ENCODE peak calls at places on chromosome 1, in five cellular contexts. One of them, this sample, is unnamed.

GRCh38 chr1:223175032-223175431 is 32.0 kb upstream of the TLR5 start:
- DNase-seq in kidney: no peak
- DNase-seq in AG08396: no peak
- DNase-seq in HT1080: no peak
- DNase-seq in stimulated activated CD4-positive, alpha-beta T cell treated with anti-CD3 and anti-CD28 coated beads, Interleukin-15, amount 100 ng/mL, for 48 hours: no peak
- DNase-seq in this sample: no peak

GRCh38 chr1:50452700-50453099 is 29.5 kb upstream of the DMRTA2 start:
- DNase-seq in AG08396: no peak
- DNase-seq in HT1080: no peak
- DNase-seq in stimulated activated CD4-positive, alpha-beta T cell treated with anti-CD3 and anti-CD28 coated beads, Interleukin-15, amount 100 ng/mL, for 48 hours: no peak
- DNase-seq in kidney: no peak
- DNase-seq in this sample: no peak

GRCh38 chr1:111406325-111406768 is 21.2 kb downstream of the OVGP1 start:
- DNase-seq in HT1080: no peak
- DNase-seq in AG08396: no peak
- DNase-seq in stimulated activated CD4-positive, alpha-beta T cell treated with anti-CD3 and anti-CD28 coated beads, Interleukin-15, amount 100 ng/mL, for 48 hours: peak; percentile 24
- DNase-seq in kidney: no peak
- DNase-seq in this sample: no peak

GRCh38 chr1:7046314-7046713 is 261.1 kb downstream of the CAMTA1 start:
- DNase-seq in stimulated activated CD4-positive, alpha-beta T cell treated with anti-CD3 and anti-CD28 coated beads, Interleukin-15, amount 100 ng/mL, for 48 hours: no peak
- DNase-seq in kidney: no peak
- DNase-seq in AG08396: peak; percentile 59
- DNase-seq in HT1080: peak; percentile 65
- DNase-seq in this sample: no peak

GRCh38 chr1:233357595-233358446 is 30.3 kb downstream of the MAP3K21 start:
- DNase-seq in AG08396: no peak
- DNase-seq in stimulated activated CD4-positive, alpha-beta T cell treated with anti-CD3 and anti-CD28 coated beads, Interleukin-15, amount 100 ng/mL, for 48 hours: no peak
- DNase-seq in HT1080: peak; percentile 49
- DNase-seq in kidney: peak; percentile 78
- DNase-seq in this sample: no peak

GRCh38 chr1:147225193-147225730 is at the start of gene FMO5:
- DNase-seq in kidney: peak; percentile 84
- DNase-seq in stimulated activated CD4-positive, alpha-beta T cell treated with anti-CD3 and anti-CD28 coated beads, Interleukin-15, amount 100 ng/mL, for 48 hours: no peak
- DNase-seq in HT1080: no peak
- DNase-seq in AG08396: peak; percentile 81
- DNase-seq in this sample: peak; percentile 91

GRCh38 chr1:22266162-22266561 is 123.3 kb upstream of the WNT4 start:
- DNase-seq in kidney: no peak
- DNase-seq in stimulated activated CD4-positive, alpha-beta T cell treated with anti-CD3 and anti-CD28 coated beads, Interleukin-15, amount 100 ng/mL, for 48 hours: no peak
- DNase-seq in AG08396: no peak
- DNase-seq in HT1080: no peak
- DNase-seq in this sample: no peak

GRCh38 chr1:210800301-210800700 is 333.6 kb downstream of the KCNH1 start:
- DNase-seq in AG08396: no peak
- DNase-seq in kidney: no peak
- DNase-seq in HT1080: no peak
- DNase-seq in stimulated activated CD4-positive, alpha-beta T cell treated with anti-CD3 and anti-CD28 coated beads, Interleukin-15, amount 100 ng/mL, for 48 hours: no peak
- DNase-seq in this sample: no peak

GRCh38 chr1:1883092-1883858 is 7.6 kb downstream of the GNB1 start:
- DNase-seq in kidney: peak; percentile 13
- DNase-seq in HT1080: no peak
- DNase-seq in AG08396: no peak
- DNase-seq in stimulated activated CD4-positive, alpha-beta T cell treated with anti-CD3 and anti-CD28 coated beads, Interleukin-15, amount 100 ng/mL, for 48 hours: no peak
- DNase-seq in this sample: no peak

GRCh38 chr1:147913362-147913761 is 10.8 kb downstream of the GJA8 start:
- DNase-seq in AG08396: no peak
- DNase-seq in kidney: no peak
- DNase-seq in stimulated activated CD4-positive, alpha-beta T cell treated with anti-CD3 and anti-CD28 coated beads, Interleukin-15, amount 100 ng/mL, for 48 hours: no peak
- DNase-seq in HT1080: no peak
- DNase-seq in this sample: no peak

GRCh38 chr1:167617100-167617949 is 12.7 kb upstream of the RCSD1 start:
- DNase-seq in AG08396: no peak
- DNase-seq in stimulated activated CD4-positive, alpha-beta T cell treated with anti-CD3 and anti-CD28 coated beads, Interleukin-15, amount 100 ng/mL, for 48 hours: no peak
- DNase-seq in HT1080: peak; percentile 37
- DNase-seq in kidney: peak; percentile 82
- DNase-seq in this sample: no peak

GRCh38 chr1:24126023-24126671 is 14.2 kb upstream of the MYOM3 start:
- DNase-seq in AG08396: peak; percentile 61
- DNase-seq in kidney: no peak
- DNase-seq in stimulated activated CD4-positive, alpha-beta T cell treated with anti-CD3 and anti-CD28 coated beads, Interleukin-15, amount 100 ng/mL, for 48 hours: no peak
- DNase-seq in HT1080: peak; percentile 23
- DNase-seq in this sample: peak; percentile 46

GRCh38 chr1:38527373-38527966 is 332.1 kb downstream of the RRAGC start:
- DNase-seq in HT1080: peak; percentile 34
- DNase-seq in kidney: no peak
- DNase-seq in AG08396: no peak
- DNase-seq in stimulated activated CD4-positive, alpha-beta T cell treated with anti-CD3 and anti-CD28 coated beads, Interleukin-15, amount 100 ng/mL, for 48 hours: peak; percentile 26
- DNase-seq in this sample: no peak

GRCh38 chr1:3464649-3465025 is 10.2 kb downstream of the ARHGEF16 start:
- DNase-seq in stimulated activated CD4-positive, alpha-beta T cell treated with anti-CD3 and anti-CD28 coated beads, Interleukin-15, amount 100 ng/mL, for 48 hours: no peak
- DNase-seq in kidney: peak; percentile 54
- DNase-seq in HT1080: no peak
- DNase-seq in AG08396: no peak
- DNase-seq in this sample: peak; percentile 60

GRCh38 chr1:59748123-59748522 is 66.6 kb upstream of the HOOK1 start:
- DNase-seq in HT1080: no peak
- DNase-seq in AG08396: no peak
- DNase-seq in kidney: no peak
- DNase-seq in stimulated activated CD4-positive, alpha-beta T cell treated with anti-CD3 and anti-CD28 coated beads, Interleukin-15, amount 100 ng/mL, for 48 hours: no peak
- DNase-seq in this sample: no peak

GRCh38 chr1:10962483-10962882 is 50.0 kb upstream of the TARDBP start:
- DNase-seq in AG08396: no peak
- DNase-seq in HT1080: peak; percentile 45
- DNase-seq in kidney: no peak
- DNase-seq in stimulated activated CD4-positive, alpha-beta T cell treated with anti-CD3 and anti-CD28 coated beads, Interleukin-15, amount 100 ng/mL, for 48 hours: no peak
- DNase-seq in this sample: no peak

GRCh38 chr1:108816049-108816882 is 40.6 kb downstream of the AKNAD1 start:
- DNase-seq in HT1080: peak; percentile 95
- DNase-seq in kidney: peak; percentile 86
- DNase-seq in AG08396: peak; percentile 77
- DNase-seq in stimulated activated CD4-positive, alpha-beta T cell treated with anti-CD3 and anti-CD28 coated beads, Interleukin-15, amount 100 ng/mL, for 48 hours: no peak
- DNase-seq in this sample: no peak

GRCh38 chr1:218377143-218377660 is 32.1 kb downstream of the TGFB2 start:
- DNase-seq in kidney: no peak
- DNase-seq in AG08396: peak; percentile 76
- DNase-seq in HT1080: peak; percentile 98
- DNase-seq in stimulated activated CD4-positive, alpha-beta T cell treated with anti-CD3 and anti-CD28 coated beads, Interleukin-15, amount 100 ng/mL, for 48 hours: peak; percentile 44
- DNase-seq in this sample: no peak

GRCh38 chr1:84145051-84145450 is 980 bp downstream of the PRKACB start:
- DNase-seq in AG08396: no peak
- DNase-seq in stimulated activated CD4-positive, alpha-beta T cell treated with anti-CD3 and anti-CD28 coated beads, Interleukin-15, amount 100 ng/mL, for 48 hours: no peak
- DNase-seq in kidney: no peak
- DNase-seq in HT1080: no peak
- DNase-seq in this sample: no peak

GRCh38 chr1:47178020-47178419 is 11.8 kb downstream of the PDZK1IP1 start:
- DNase-seq in AG08396: no peak
- DNase-seq in kidney: no peak
- DNase-seq in HT1080: no peak
- DNase-seq in stimulated activated CD4-positive, alpha-beta T cell treated with anti-CD3 and anti-CD28 coated beads, Interleukin-15, amount 100 ng/mL, for 48 hours: no peak
- DNase-seq in this sample: no peak

This sample was measured in upper lobe of right lung.